ENCODE peak calls at places on chromosome 4, in six cellular contexts. W is prostate gland, A is endothelial cell of umbilical vein, Z is IMR-90, N is adrenal gland, V is gastrocnemius medialis. B is an unnamed sample.

GRCh38 chr4:94262163-94263016 is 54.7 kb downstream of the SMARCAD1 start:
- DNase-seq in W (no peak), A (peak), Z (no peak), N (no peak), V (no peak), B (no peak)

GRCh38 chr4:154944996-154945395 is 163.9 kb downstream of the RBM46 start:
- DNase-seq in W (no peak), A (no peak), Z (no peak), N (no peak), V (no peak), B (no peak)

GRCh38 chr4:136750898-136751297 is 781.4 kb downstream of the PCDH18 start:
- DNase-seq in W (no peak), A (no peak), Z (peak), N (no peak), V (no peak), B (no peak)

GRCh38 chr4:153421980-153422379 is 44.2 kb upstream of the TMEM131L start:
- DNase-seq in W (no peak), A (no peak), Z (no peak), N (no peak), V (no peak), B (no peak)

GRCh38 chr4:139666735-139667266 is 1.2 kb downstream of the MGST2 start:
- DNase-seq in W (peak), A (peak), Z (peak), N (peak), V (peak), B (peak)

GRCh38 chr4:184747034-184747830 is 13.3 kb upstream of the CENPU start:
- DNase-seq in W (peak), A (no peak), Z (no peak), N (no peak), V (peak), B (peak)

GRCh38 chr4:57055873-57056272 is 54.3 kb downstream of the IGFBP7 start:
- DNase-seq in W (no peak), A (no peak), Z (no peak), N (no peak), V (no peak), B (no peak)

GRCh38 chr4:153794001-153794400 is 5.1 kb upstream of the SFRP2 start:
- DNase-seq in W (no peak), A (no peak), Z (no peak), N (no peak), V (no peak), B (no peak)

GRCh38 chr4:78561677-78562076 is 10.1 kb downstream of the ANXA3 start:
- DNase-seq in W (peak), A (no peak), Z (no peak), N (no peak), V (no peak), B (no peak)

GRCh38 chr4:119038465-119038864 is 97.2 kb upstream of the MYOZ2 start:
- DNase-seq in W (no peak), A (peak), Z (peak), N (no peak), V (no peak), B (no peak)

GRCh38 chr4:90328558-90328957 is 201.4 kb downstream of the CCSER1 start:
- DNase-seq in W (no peak), A (peak), Z (peak), N (peak), V (no peak), B (no peak)

GRCh38 chr4:48017108-48017527 is 546 bp downstream of the NIPAL1 start:
- DNase-seq in W (peak), A (peak), Z (peak), N (peak), V (no peak), B (peak)

GRCh38 chr4:6278801-6279197 is 9.1 kb downstream of the WFS1 start:
- DNase-seq in W (no peak), A (peak), Z (peak), N (peak), V (no peak), B (peak)

GRCh38 chr4:110046588-110047049 is 133.9 kb downstream of the EGF start:
- DNase-seq in W (no peak), A (no peak), Z (peak), N (no peak), V (no peak), B (no peak)

GRCh38 chr4:125461676-125462363 is 147.1 kb downstream of the FAT4 start:
- DNase-seq in W (no peak), A (no peak), Z (peak), N (no peak), V (no peak), B (no peak)

GRCh38 chr4:111717916-111718315 is 427.3 kb upstream of the FAM241A start:
- DNase-seq in W (peak), A (no peak), Z (no peak), N (peak), V (no peak), B (no peak)

GRCh38 chr4:74005528-74005927 is 7.1 kb upstream of the CXCL5 start:
- DNase-seq in W (no peak), A (peak), Z (no peak), N (no peak), V (no peak), B (no peak)

GRCh38 chr4:118762753-118763477 is 73.0 kb downstream of the SEC24D start:
- DNase-seq in W (no peak), A (no peak), Z (no peak), N (no peak), V (no peak), B (no peak)

GRCh38 chr4:40897557-40898203 is 147.9 kb downstream of the NSUN7 start:
- DNase-seq in W (peak), A (peak), Z (peak), N (peak), V (peak), B (peak)

GRCh38 chr4:48141048-48141447 is 7.0 kb upstream of the TXK start:
- DNase-seq in W (no peak), A (peak), Z (peak), N (no peak), V (no peak), B (no peak)

GRCh38 chr4:156778093-156778492 is 193.5 kb downstream of the PDGFC start:
- DNase-seq in W (no peak), A (no peak), Z (peak), N (no peak), V (no peak), B (no peak)

GRCh38 chr4:86891785-86892638 is at the start of gene C4orf36:
- DNase-seq in W (peak), A (peak), Z (peak), N (peak), V (peak), B (peak)

GRCh38 chr4:30854566-30854965 is 134.4 kb downstream of the PCDH7 start:
- DNase-seq in W (no peak), A (no peak), Z (peak), N (no peak), V (no peak), B (no peak)

DNA sequence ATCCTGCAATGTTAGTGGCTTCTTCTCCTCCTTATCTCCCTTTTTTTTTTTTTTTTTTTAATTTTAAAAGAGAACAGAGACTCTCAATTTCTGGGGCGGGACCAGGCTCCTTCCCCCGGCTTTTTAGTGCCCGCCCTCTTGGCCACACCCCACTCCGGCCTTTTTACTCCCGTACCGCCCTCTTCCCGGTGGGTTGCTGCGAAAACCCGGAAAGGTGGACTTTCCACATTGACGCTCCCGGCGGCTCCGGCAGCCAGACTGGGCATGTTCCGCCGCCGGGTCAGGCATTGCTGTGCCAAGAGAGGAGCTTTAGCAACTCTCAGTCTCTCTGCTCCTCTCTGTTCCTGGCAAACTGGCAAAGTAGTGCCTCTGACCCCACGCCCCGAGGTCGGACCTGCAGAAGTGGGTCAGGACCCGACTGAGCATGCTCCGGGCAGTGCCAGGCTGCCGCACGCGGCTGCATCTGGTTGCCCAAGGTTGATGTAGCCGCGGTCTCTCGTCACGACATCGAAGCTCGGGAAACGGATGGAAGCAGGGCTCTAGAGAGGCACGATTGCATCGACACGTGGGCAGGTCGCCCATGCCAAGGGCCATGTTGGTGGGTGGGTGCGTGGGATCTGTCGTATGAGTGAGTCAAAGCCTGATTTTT is 1.1 kb upstream of the MFAP3L start:
- DNase-seq in W (peak), A (peak), Z (peak), N (peak), V (peak), B (peak)
- TF ChIP-seq POLR2A in W (peak), A (no peak), Z (no peak), N (peak), V (no peak), B (no peak)

GRCh38 chr4:149031399-149031798 is 589.2 kb upstream of the NR3C2 start:
- DNase-seq in W (no peak), A (peak), Z (peak), N (no peak), V (no peak), B (peak)
- TF ChIP-seq CTCF in W (no peak), A (peak), Z (peak), N (peak), V (peak), B (peak)

GRCh38 chr4:55359397-55359916 is 13.4 kb downstream of the SRD5A3 start:
- DNase-seq in W (no peak), A (no peak), Z (no peak), N (peak), V (peak), B (no peak)
- H3K27ac ChIP-seq in W (peak), A (peak), Z (no peak), N (peak), V (peak), B (no peak)

GRCh38 chr4:38837334-38837733 is 19.3 kb downstream of the TLR6 start:
- DNase-seq in W (no peak), A (no peak), Z (no peak), N (no peak), V (no peak), B (no peak)
- TF ChIP-seq POLR2A in W (no peak), A (no peak), Z (no peak), N (no peak), V (no peak), B (no peak)

GRCh38 chr4:2045518-2045951 is 13.6 kb upstream of the NAT8L start:
- DNase-seq in W (no peak), A (no peak), Z (no peak), N (peak), V (peak), B (no peak)
- TF ChIP-seq CTCF in W (no peak), A (no peak), Z (no peak), N (no peak), V (no peak), B (no peak)

GRCh38 chr4:114538012-114538617 is 60.5 kb upstream of the UGT8 start:
- DNase-seq in W (no peak), A (no peak), Z (no peak), N (no peak), V (no peak), B (no peak)
- H3K27ac ChIP-seq in W (no peak), A (no peak), Z (no peak), N (no peak), V (no peak), B (no peak)

GRCh38 chr4:83012631-83013419 is 2.2 kb upstream of the LIN54 start:
- DNase-seq in W (peak), A (peak), Z (peak), N (peak), V (peak), B (peak)
- TF ChIP-seq POLR2A in W (peak), A (peak), Z (peak), N (peak), V (peak), B (peak)

GRCh38 chr4:142846729-142847606 is 867 bp upstream of the INPP4B start:
- DNase-seq in W (peak), A (peak), Z (no peak), N (peak), V (peak), B (peak)
- TF ChIP-seq CTCF in W (peak), A (no peak), Z (no peak), N (peak), V (peak), B (peak)

B was measured in body of pancreas.